ENCODE peak calls at places on chromosomes 7 and 10, in four cellular contexts. A, C, Y and Z are unnamed samples.

GRCh38 chr10:46301056-46301645 is 14.4 kb downstream of the ANTXRL start:
- DNase-seq in A (no peak), Y (no peak), C (peak; percentile 65), Z (no peak)

GRCh38 chr7:131293018-131293417 is 34.7 kb upstream of the MKLN1 start:
- DNase-seq in A (no peak), Y (no peak), C (no peak), Z (no peak)

GRCh38 chr10:61438141-61438984 is 14.8 kb downstream of the TMEM26 start:
- DNase-seq in Y (no peak), C (no peak), A (no peak), Z (no peak)

GRCh38 chr10:122267849-122268737 is 3.0 kb upstream of the BTBD16 start:
- DNase-seq in Y (no peak), A (peak; percentile 75), C (peak; percentile 82), Z (peak; percentile 52)

GRCh38 chr10:13003004-13003403 is 1.5 kb upstream of the CCDC3 start:
- DNase-seq in A (no peak), C (no peak), Y (no peak), Z (no peak)

GRCh38 chr10:97766106-97766810 is 5.5 kb downstream of the SFRP5 start:
- DNase-seq in C (no peak), Y (no peak), A (no peak), Z (no peak)

GRCh38 chr10:89503633-89504345 is 31.6 kb downstream of the SLC16A12 start:
- DNase-seq in Y (no peak), C (no peak), A (no peak), Z (no peak)

GRCh38 chr7:105885386-105886111 is 9.2 kb upstream of the ATXN7L1 start:
- DNase-seq in C (peak; percentile 32), Y (no peak), A (no peak), Z (no peak)

GRCh38 chr7:101936612-101937231 is 119.3 kb downstream of the CUX1 start:
- DNase-seq in C (peak; percentile 64), A (no peak), Y (peak; percentile 65), Z (no peak)

GRCh38 chr7:151940048-151940845 is 16.0 kb upstream of the GALNTL5 start:
- DNase-seq in Y (no peak), C (no peak), A (no peak), Z (no peak)

GRCh38 chr7:91082854-91083495 is 181.3 kb upstream of the FZD1 start:
- DNase-seq in A (no peak), C (no peak), Y (no peak), Z (no peak)

GRCh38 chr7:102077081-102077480 is 209.6 kb upstream of the SH2B2 start:
- DNase-seq in A (no peak), C (no peak), Y (no peak), Z (no peak)

GRCh38 chr10:112131361-112131760 is 52.2 kb downstream of the GPAM start:
- DNase-seq in Y (no peak), C (no peak), A (no peak), Z (no peak)

GRCh38 chr7:149856-150636 is 42.3 kb upstream of the FAM20C start:
- DNase-seq in C (peak; percentile 94), Y (no peak), A (no peak), Z (peak; percentile 83)

GRCh38 chr10:84198206-84198915 is 4.0 kb downstream of the CDHR1 start:
- DNase-seq in Y (no peak), A (no peak), C (peak; percentile 58), Z (no peak)

GRCh38 chr7:141132671-141133070 is 58.8 kb downstream of the TMEM178B start:
- DNase-seq in Y (no peak), C (no peak), A (no peak), Z (no peak)

GRCh38 chr10:44479306-44479705 is 94.4 kb upstream of the CXCL12 start:
- DNase-seq in Y (no peak), C (no peak), A (no peak), Z (no peak)

GRCh38 chr7:71486856-71487628 is 355.1 kb downstream of the GALNT17 start:
- DNase-seq in A (no peak), C (no peak), Y (no peak), Z (no peak)

GRCh38 chr7:69388462-69389137 is 209.7 kb upstream of the AUTS2 start:
- DNase-seq in C (no peak), Y (no peak), A (no peak), Z (peak; percentile 11)

GRCh38 chr10:68560201-68560915 is at the start of gene TET1:
- DNase-seq in C (no peak), Y (peak; percentile 59), A (peak; percentile 91), Z (peak; percentile 85)

GRCh38 chr10:74081192-74081803 is 69.3 kb downstream of the AP3M1 start:
- DNase-seq in A (peak; percentile 60), Y (no peak), C (no peak), Z (no peak)

GRCh38 chr7:113004726-113005454 is 81.7 kb downstream of the GPR85 start:
- DNase-seq in C (no peak), A (no peak), Y (no peak), Z (no peak)

GRCh38 chr7:139776486-139777303 is 1.1 kb downstream of the HIPK2 start:
- DNase-seq in Y (no peak), C (peak; percentile 83), A (peak; percentile 33), Z (no peak)

GRCh38 chr10:90306187-90306586 is 551.7 kb downstream of the HTR7 start:
- DNase-seq in A (no peak), C (no peak), Y (no peak), Z (no peak)

GRCh38 chr7:24825931-24826661 is 68.8 kb upstream of the GSDME start:
- DNase-seq in A (peak; percentile 60), Y (no peak), C (no peak), Z (no peak)

GRCh38 chr10:61747341-61747740 is 84.6 kb downstream of the CABCOCO1 start:
- DNase-seq in A (no peak), C (no peak), Y (no peak), Z (no peak)

GRCh38 chr7:33932221-33932620 is 26.9 kb downstream of the BMPER start:
- DNase-seq in Y (no peak), C (no peak), A (no peak), Z (no peak)

GRCh38 chr7:670501-671390 is 55.8 kb upstream of the DNAAF5 start:
- DNase-seq in A (no peak), Y (no peak), C (peak; percentile 68), Z (peak; percentile 34)

GRCh38 chr7:519974-520458 is 370 bp upstream of the PDGFA start:
- DNase-seq in C (no peak), A (peak; percentile 59), Y (no peak), Z (no peak)

GRCh38 chr10:71351628-71352319 is 32.7 kb downstream of the SLC29A3 start:
- DNase-seq in Y (no peak), A (no peak), C (no peak), Z (no peak)

GRCh38 chr7:91397099-91397498 is 132.9 kb downstream of the FZD1 start:
- DNase-seq in A (no peak), C (no peak), Y (no peak), Z (no peak)

GRCh38 chr10:50260791-50261281 is 9.5 kb upstream of the ASAH2 start:
- DNase-seq in A (no peak), C (no peak), Y (no peak), Z (no peak)

GRCh38 chr7:149816267-149816751 is 21.9 kb upstream of the ZNF862 start:
- DNase-seq in Y (no peak), A (no peak), C (no peak), Z (no peak)

GRCh38 chr7:153190452-153190851 is 430.9 kb downstream of the ACTR3B start:
- DNase-seq in A (peak; percentile 77), Y (peak; percentile 15), C (no peak), Z (no peak)

GRCh38 chr7:129896568-129897382 is 56.0 kb downstream of the UBE2H start:
- DNase-seq in A (no peak), C (no peak), Y (no peak), Z (no peak)

DNA sequence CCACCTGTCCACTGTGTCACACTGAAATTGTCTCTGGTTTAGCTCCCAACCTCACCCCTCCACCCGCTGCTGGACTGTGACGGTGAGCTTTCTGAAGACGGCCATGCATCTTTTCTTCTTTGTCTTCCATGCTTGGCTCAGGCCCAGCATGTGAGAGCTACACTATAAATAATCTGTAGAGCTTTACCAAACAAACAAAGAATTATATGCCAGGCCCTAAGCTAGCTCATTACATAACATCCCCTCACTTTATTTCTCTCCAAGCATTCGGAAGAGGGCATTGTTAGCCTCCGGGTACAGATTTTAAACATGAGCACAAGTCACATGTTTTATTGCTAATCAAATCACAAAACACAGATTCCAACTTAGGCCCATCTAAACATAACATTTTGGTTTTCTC is 633.1 kb downstream of the TNS3 start:
- DNase-seq in C (no peak), A (no peak), Y (no peak), Z (no peak)
- TF ChIP-seq POLR2AphosphoS5 in C (no peak), A (no peak), Y (no peak), Z (no peak)

DNA sequence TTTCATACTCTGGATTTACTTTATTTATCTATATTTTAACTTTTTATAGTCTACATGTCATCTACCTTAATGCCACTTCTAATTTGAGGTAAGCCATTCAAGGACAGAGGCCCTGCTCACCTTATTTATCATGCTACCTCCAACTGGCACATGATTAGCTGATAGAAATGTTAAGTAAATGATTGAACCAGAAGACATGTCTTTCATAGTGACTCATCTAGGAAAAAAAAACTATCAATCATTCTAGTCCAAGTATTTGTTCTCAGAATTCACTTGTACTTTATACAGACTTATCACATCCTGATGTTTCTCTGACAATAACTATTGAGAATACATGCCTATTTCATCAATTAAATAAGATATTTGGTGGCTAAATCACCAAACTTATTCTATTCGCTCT is 856.3 kb downstream of the XPNPEP1 start:
- DNase-seq in A (no peak), C (no peak), Y (no peak), Z (no peak)
- H3K4me3 ChIP-seq in A (no peak overlapping the region), C (no peak overlapping the region), Y (no peak overlapping the region), Z (no peak overlapping the region)

DNA sequence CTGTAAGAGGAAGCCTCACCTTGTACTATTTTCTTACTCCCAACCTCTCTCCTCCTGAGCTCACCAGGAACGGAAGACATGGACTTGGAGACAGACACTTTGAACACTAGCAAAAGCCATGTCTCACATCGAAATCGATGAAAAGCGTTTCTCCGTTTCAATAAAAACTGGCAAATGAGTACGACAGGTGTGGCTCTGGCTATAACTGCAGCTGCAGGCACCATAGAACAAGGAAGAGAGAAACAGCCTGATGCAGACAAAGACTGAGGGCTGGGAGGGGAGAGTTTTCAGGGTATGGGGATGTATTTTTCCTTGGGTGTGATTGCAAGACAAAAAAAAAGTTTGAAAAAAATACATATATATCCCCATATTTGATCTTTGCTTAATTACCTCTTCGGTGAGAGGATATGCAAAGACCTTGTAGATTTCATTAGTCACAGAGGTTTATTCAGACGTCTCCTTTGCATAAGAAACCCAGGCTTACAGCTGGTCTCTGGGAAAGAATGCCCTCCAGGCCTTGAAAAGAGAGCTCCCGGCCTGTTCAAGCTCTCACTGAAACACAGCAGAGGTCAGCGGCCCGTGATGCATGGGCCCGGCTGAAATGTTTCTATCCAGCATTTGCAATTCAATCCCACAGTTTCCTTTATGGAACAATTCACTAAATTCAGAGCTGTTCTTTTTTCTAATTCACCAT is 63.1 kb downstream of the TLL2 start:
- DNase-seq in C (no peak), A (no peak), Y (peak; percentile 62), Z (peak; percentile 53)
- TF ChIP-seq POLR2AphosphoS5 in C (no peak), A (no peak), Y (no peak), Z (no peak)

DNA sequence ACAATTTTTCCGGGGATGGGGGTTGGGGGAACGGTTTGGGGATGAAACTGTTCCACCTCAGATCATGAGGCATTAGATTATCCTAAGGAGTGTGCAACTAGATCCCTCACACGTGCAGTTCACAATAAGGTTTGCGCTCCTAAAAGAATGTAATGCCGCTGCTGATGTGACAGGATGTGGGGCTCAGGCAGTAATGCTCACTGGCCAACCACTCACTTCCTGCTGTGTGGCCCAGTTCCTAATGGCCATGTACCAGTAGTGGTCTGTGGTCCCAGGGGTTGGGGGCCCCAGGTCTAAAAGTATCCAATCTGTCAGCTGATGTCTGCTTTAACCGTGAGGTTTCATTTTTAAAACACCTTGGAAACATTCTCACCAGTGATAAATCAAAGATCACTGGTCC is 2.2 kb downstream of the STN1 start:
- DNase-seq in Y (no peak), A (no peak), C (peak; percentile 82), Z (no peak)
- H3K4me3 ChIP-seq in Y (no peak overlapping the region), A (no peak overlapping the region), C (peak overlapping the region; percentile 60), Z (peak overlapping the region; percentile 60)